ENCODE peak calls at places on chromosome X, in eight cellular contexts. G is WERI-Rb-1, S is progenitor cell of endocrine pancreas, L is H9, R is HFF-Myc, I is psoas muscle, E is choroid plexus epithelial cell, F is HFFc6. U is an unnamed sample.

GRCh38 chrX:19931146-19931545 is 43.7 kb upstream of the SH3KBP1 start:
- DNase-seq in G (no peak), S (no peak), L (no peak), R (no peak), I (no peak), E (no peak), F (no peak), U (no peak)

GRCh38 chrX:110384490-110384889 is 25.8 kb downstream of the RTL9 start:
- DNase-seq in G (no peak), S (no peak), L (no peak), R (peak), I (no peak), E (no peak), F (peak), U (no peak)

GRCh38 chrX:29435396-29435795 is 780.0 kb upstream of the MAGEB2 start:
- DNase-seq in G (no peak), S (no peak), L (no peak), R (no peak), I (no peak), E (peak), F (no peak), U (no peak)

GRCh38 chrX:103941201-103941975 is 21.0 kb upstream of the TMSB15B start:
- DNase-seq in G (no peak), S (no peak), L (no peak), R (no peak), I (no peak), E (peak), F (peak), U (no peak)

GRCh38 chrX:111010151-111010550 is 85.8 kb upstream of the PAK3 start:
- DNase-seq in G (no peak), S (no peak), L (no peak), R (no peak), I (no peak), E (no peak), F (no peak), U (no peak)

GRCh38 chrX:7941390-7942042 is 14.3 kb upstream of the PNPLA4 start:
- DNase-seq in G (peak), S (peak), L (peak), R (peak), I (no peak), E (peak), F (no peak), U (peak)

GRCh38 chrX:54166915-54167314 is 16.1 kb downstream of the FAM120C start:
- DNase-seq in G (no peak), S (no peak), L (no peak), R (no peak), I (no peak), E (peak), F (no peak), U (no peak)

GRCh38 chrX:153778151-153778551 is 2.7 kb upstream of the SRPK3 start:
- DNase-seq in G (no peak), S (no peak), L (no peak), R (no peak), I (no peak), E (no peak), F (no peak), U (no peak)

GRCh38 chrX:63810746-63811145 is 25.7 kb upstream of the ARHGEF9 start:
- DNase-seq in G (no peak), S (no peak), L (no peak), R (no peak), I (no peak), E (no peak), F (no peak), U (no peak)

GRCh38 chrX:38233891-38234807 is 13.5 kb upstream of the SRPX start:
- DNase-seq in G (no peak), S (no peak), L (no peak), R (no peak), I (no peak), E (peak), F (peak), U (no peak)

DNA sequence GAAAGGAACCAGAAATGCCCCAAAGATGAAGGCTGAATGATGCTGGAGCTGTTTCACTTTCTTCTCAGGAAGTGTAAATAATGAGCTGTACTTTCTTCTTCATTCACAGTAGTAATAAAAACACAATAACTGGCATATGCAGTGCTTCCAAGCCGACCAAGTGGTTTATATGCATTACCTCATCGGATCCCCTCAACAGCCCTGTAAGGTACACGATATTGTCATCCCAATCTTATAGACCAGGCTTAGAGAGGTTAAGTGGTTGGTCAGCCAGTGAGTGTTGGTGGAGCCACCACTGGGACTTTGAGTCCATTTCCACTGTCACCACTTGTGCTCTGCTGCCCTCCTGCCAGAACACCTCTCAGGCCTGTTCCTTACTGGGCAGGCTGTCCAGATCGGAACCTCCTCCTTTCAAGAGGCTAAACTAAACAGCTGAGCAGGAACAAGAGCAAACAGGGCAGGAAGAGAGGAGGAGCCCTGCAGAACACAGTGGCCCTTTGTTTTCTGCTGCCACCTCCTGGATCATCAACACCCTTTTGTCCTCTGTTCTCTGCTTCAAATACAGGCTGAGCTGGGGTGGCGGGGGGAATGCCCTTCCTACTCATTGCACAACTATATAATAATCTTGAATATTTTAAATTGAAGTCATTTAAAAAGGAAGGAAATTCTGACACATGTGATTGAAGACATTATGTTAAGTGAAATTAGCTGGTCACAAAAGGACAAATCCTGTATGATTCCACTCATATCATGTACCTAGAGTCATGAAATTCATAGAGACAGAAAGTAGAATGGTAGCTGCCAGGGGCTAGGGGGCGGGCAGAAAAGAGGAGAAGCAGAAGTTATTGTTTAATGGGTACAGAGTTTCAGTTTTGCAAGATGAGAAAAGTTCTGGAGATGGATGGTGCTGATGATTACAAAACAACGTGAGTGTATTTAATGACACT is 112.5 kb upstream of the ATP6AP2 start:
- DNase-seq in G (peak), S (no peak), L (peak), R (no peak), I (no peak), E (peak), F (peak), U (peak)
- TF ChIP-seq CTCF in G (peak), S (peak), L (peak), R (no peak), I (no peak), E (peak), F (peak), U (peak)

DNA sequence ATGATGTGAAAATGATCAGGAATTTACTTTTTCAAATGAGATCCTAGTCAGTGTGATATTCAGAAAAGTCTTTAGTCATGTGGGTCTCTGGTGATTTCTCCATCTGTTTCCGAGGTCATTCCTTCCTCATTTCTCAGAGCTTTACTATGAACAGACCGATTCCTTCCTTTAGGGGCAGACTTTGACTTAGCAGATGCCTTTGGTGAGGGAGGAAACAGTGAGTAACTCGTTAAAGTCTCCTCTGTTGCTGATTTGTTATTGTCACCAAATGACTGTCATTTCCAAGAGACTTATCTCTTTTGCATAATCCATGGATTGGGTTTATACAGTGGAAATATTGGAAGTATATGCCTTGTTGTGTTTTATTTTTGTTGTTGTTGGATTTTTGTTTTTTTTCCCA is 76.2 kb upstream of the CD99 start:
- DNase-seq in G (no peak), S (no peak), L (no peak), R (peak), I (no peak), E (peak), F (peak), U (no peak)
- TF ChIP-seq CTCF in G (no peak), S (peak), L (peak), R (peak), I (no peak), E (peak), F (peak), U (peak)

GRCh38 chrX:26778320-26778888 is 562.4 kb downstream of the MAGEB5 start:
- DNase-seq in G (no peak), S (no peak), L (no peak), R (no peak), I (no peak), E (no peak), F (no peak), U (no peak)
- TF ChIP-seq CTCF in G (peak), S (peak), L (peak), R (peak), I (peak), E (no peak), F (peak), U (no peak)

GRCh38 chrX:57643698-57644097 is 36.4 kb downstream of the NLRP2B start:
- DNase-seq in G (no peak), S (no peak), L (no peak), R (no peak), I (no peak), E (peak), F (no peak), U (no peak)

GRCh38 chrX:57641338-57641737 is 38.7 kb downstream of the NLRP2B start:
- DNase-seq in G (no peak), S (no peak), L (no peak), R (no peak), I (no peak), E (no peak), F (no peak), U (no peak)

DNA sequence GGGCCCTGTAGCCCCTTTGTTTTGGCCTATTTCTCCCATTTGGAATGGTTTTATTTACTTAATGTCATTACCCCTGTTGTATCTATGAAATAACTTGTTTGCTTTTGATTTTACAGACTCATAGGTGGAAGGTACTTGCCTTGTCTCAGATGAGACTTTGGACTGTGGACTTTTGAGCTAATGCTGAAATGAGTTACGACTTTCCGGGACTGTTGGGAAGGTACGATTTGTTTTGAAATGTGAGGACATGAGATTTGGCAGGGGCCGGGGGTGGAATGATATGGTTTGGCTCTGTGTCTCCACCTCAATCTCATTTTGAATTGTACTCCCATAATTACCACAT is 39.4 kb downstream of the NLRP2B start:
- DNase-seq in G (no peak), S (no peak), L (no peak), R (no peak), I (no peak), E (no peak), F (no peak), U (no peak)
- TF ChIP-seq CTCF in G (no peak), S (no peak), L (no peak), R (no peak), I (no peak), E (no peak), F (no peak), U (no peak)

GRCh38 chrX:75155830-75156525 is at the start of gene ABCB7:
- DNase-seq in G (peak), S (peak), L (peak), R (peak), I (peak), E (peak), F (peak), U (peak)
- TF ChIP-seq CTCF in G (peak), S (peak), L (peak), R (peak), I (peak), E (peak), F (peak), U (no peak)

GRCh38 chrX:24167719-24168472 is 18.4 kb downstream of the ZFX start:
- DNase-seq in G (no peak), S (no peak), L (no peak), R (no peak), I (no peak), E (no peak), F (no peak), U (no peak)

GRCh38 chrX:24168807-24169206 is 19.3 kb downstream of the ZFX start:
- DNase-seq in G (no peak), S (no peak), L (no peak), R (no peak), I (no peak), E (no peak), F (no peak), U (no peak)

GRCh38 chrX:24169211-24169610 is 19.7 kb downstream of the ZFX start:
- DNase-seq in G (no peak), S (no peak), L (no peak), R (no peak), I (no peak), E (no peak), F (no peak), U (no peak)

DNA sequence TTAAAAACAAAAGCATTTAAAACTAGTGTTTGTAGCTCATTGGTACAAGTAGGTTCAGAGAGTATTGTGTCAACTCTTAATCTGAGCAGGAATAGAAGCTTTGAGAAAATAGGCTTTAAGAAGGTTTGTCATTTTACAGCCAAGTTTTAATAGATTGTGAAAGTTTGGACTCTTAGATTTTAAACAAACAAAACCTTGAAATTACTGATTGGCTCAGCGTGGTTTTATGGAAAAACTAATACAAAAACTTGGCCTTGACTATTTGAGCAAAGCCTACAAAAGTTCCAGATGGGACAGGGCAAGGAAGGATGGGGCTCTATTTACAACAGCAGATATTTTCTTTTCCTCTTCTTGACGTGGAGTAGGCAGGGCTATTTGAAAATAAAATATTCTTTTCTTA is 16.5 kb downstream of the ZFX start:
- DNase-seq in G (no peak), S (no peak), L (no peak), R (no peak), I (no peak), E (no peak), F (no peak), U (no peak)
- TF ChIP-seq CTCF in G (no peak), S (no peak), L (no peak), R (no peak), I (no peak), E (no peak), F (no peak), U (no peak)

U was measured in nephron progenitor cell.